ENCODE peak calls at places on chromosomes 4 and X, in five cellular contexts. One of them, this sample, is unnamed.
A peak's percentile ranks its signal among the peaks of the same experiment; 100 is the strongest.

GRCh38 chr4:72449705-72450104 is 119.3 kb downstream of the ADAMTS3 start:
- DNase-seq in neuronal stem cell: no peak
- DNase-seq in astrocyte: peak; percentile 17
- DNase-seq in aorta: no peak
- DNase-seq in breast epithelium: no peak
- DNase-seq in this sample: no peak

GRCh38 chr4:113106076-113106475 is 56.6 kb downstream of the ANK2 start:
- DNase-seq in astrocyte: peak; percentile 23
- DNase-seq in neuronal stem cell: no peak
- DNase-seq in aorta: no peak
- DNase-seq in breast epithelium: no peak
- DNase-seq in this sample: peak; percentile 60

GRCh38 chr4:183337349-183337748 is 15.1 kb upstream of the CLDN24 start:
- DNase-seq in breast epithelium: no peak
- DNase-seq in aorta: no peak
- DNase-seq in neuronal stem cell: no peak
- DNase-seq in astrocyte: no peak
- DNase-seq in this sample: peak; percentile 34

GRCh38 chr4:74175379-74175778 is 17.5 kb downstream of the MTHFD2L start:
- DNase-seq in neuronal stem cell: no peak
- DNase-seq in breast epithelium: no peak
- DNase-seq in astrocyte: no peak
- DNase-seq in aorta: no peak
- DNase-seq in this sample: no peak

GRCh38 chr4:11623726-11624037 is 195.0 kb upstream of the HS3ST1 start:
- DNase-seq in breast epithelium: peak; percentile 47
- DNase-seq in neuronal stem cell: no peak
- DNase-seq in aorta: no peak
- DNase-seq in astrocyte: no peak
- DNase-seq in this sample: no peak

GRCh38 chr4:9977518-9978031 is 43.7 kb downstream of the SLC2A9 start:
- DNase-seq in breast epithelium: no peak
- DNase-seq in neuronal stem cell: no peak
- DNase-seq in aorta: no peak
- DNase-seq in astrocyte: no peak
- DNase-seq in this sample: no peak

GRCh38 chr4:128455076-128455345 is 167.4 kb upstream of the PGRMC2 start:
- DNase-seq in aorta: no peak
- DNase-seq in breast epithelium: no peak
- DNase-seq in astrocyte: no peak
- DNase-seq in neuronal stem cell: no peak
- DNase-seq in this sample: no peak

GRCh38 chr4:152679414-152680281 is at the start of gene TMEM154:
- DNase-seq in aorta: peak; percentile 85
- DNase-seq in neuronal stem cell: peak; percentile 41
- DNase-seq in astrocyte: peak; percentile 81
- DNase-seq in breast epithelium: peak; percentile 61
- DNase-seq in this sample: peak; percentile 78

GRCh38 chr4:144955104-144955503 is 142.9 kb downstream of the ANAPC10 start:
- DNase-seq in neuronal stem cell: no peak
- DNase-seq in breast epithelium: no peak
- DNase-seq in aorta: no peak
- DNase-seq in astrocyte: no peak
- DNase-seq in this sample: no peak

GRCh38 chr4:61799794-61800193 is 599.7 kb downstream of the ADGRL3 start:
- DNase-seq in neuronal stem cell: no peak
- DNase-seq in astrocyte: no peak
- DNase-seq in breast epithelium: no peak
- DNase-seq in aorta: no peak
- DNase-seq in this sample: no peak

GRCh38 chr4:25162566-25162965 is 2.3 kb upstream of the SEPSECS start:
- DNase-seq in aorta: no peak
- DNase-seq in neuronal stem cell: no peak
- DNase-seq in breast epithelium: no peak
- DNase-seq in astrocyte: no peak
- DNase-seq in this sample: no peak

GRCh38 chr4:174604198-174604597 is 81.9 kb upstream of the HPGD start:
- DNase-seq in aorta: no peak
- DNase-seq in neuronal stem cell: no peak
- DNase-seq in breast epithelium: no peak
- DNase-seq in astrocyte: peak; percentile 57
- DNase-seq in this sample: peak; percentile 5

GRCh38 chr4:44538534-44538933 is 89.9 kb upstream of the KCTD8 start:
- DNase-seq in astrocyte: no peak
- DNase-seq in neuronal stem cell: no peak
- DNase-seq in breast epithelium: no peak
- DNase-seq in aorta: no peak
- DNase-seq in this sample: no peak

GRCh38 chr4:110702326-110702725 is 79.4 kb upstream of the PITX2 start:
- DNase-seq in breast epithelium: no peak
- DNase-seq in astrocyte: no peak
- DNase-seq in aorta: no peak
- DNase-seq in neuronal stem cell: no peak
- DNase-seq in this sample: no peak

GRCh38 chr4:54165438-54165837 is 63.7 kb upstream of the PDGFRA start:
- DNase-seq in astrocyte: peak; percentile 97
- DNase-seq in breast epithelium: no peak
- DNase-seq in aorta: no peak
- DNase-seq in neuronal stem cell: no peak
- DNase-seq in this sample: peak; percentile 5

GRCh38 chrX:136572030-136572429 is 40.0 kb downstream of the VGLL1 start:
- DNase-seq in neuronal stem cell: no peak
- DNase-seq in astrocyte: no peak
- DNase-seq in aorta: no peak
- DNase-seq in breast epithelium: no peak
- DNase-seq in this sample: no peak

GRCh38 chrX:38142598-38142997 is 78.1 kb downstream of the SRPX start:
- DNase-seq in neuronal stem cell: no peak
- DNase-seq in astrocyte: peak; percentile 47
- DNase-seq in breast epithelium: no peak
- DNase-seq in aorta: no peak
- DNase-seq in this sample: no peak

GRCh38 chr4:161206528-161207080 is 957.2 kb downstream of the FSTL5 start:
- DNase-seq in aorta: no peak
- DNase-seq in astrocyte: no peak
- DNase-seq in breast epithelium: no peak
- DNase-seq in neuronal stem cell: no peak
- DNase-seq in this sample: no peak

GRCh38 chr4:169854090-169854489 is 96.3 kb upstream of the HPF1 start:
- DNase-seq in neuronal stem cell: no peak
- DNase-seq in aorta: no peak
- DNase-seq in astrocyte: no peak
- DNase-seq in breast epithelium: no peak
- DNase-seq in this sample: no peak

GRCh38 chr4:39655866-39656265 is 17.2 kb upstream of the SMIM14 start:
- DNase-seq in neuronal stem cell: no peak
- DNase-seq in aorta: no peak
- DNase-seq in breast epithelium: no peak
- DNase-seq in astrocyte: no peak
- DNase-seq in this sample: no peak

GRCh38 chr4:157076578-157076947 is 613 bp downstream of the GLRB start:
- DNase-seq in breast epithelium: no peak
- DNase-seq in astrocyte: no peak
- DNase-seq in neuronal stem cell: no peak
- DNase-seq in aorta: no peak
- DNase-seq in this sample: peak; percentile 12

GRCh38 chrX:41010188-41010846 is 74.9 kb upstream of the USP9X start:
- DNase-seq in aorta: peak; percentile 83
- DNase-seq in astrocyte: peak; percentile 89
- DNase-seq in neuronal stem cell: no peak
- DNase-seq in breast epithelium: peak; percentile 70
- DNase-seq in this sample: peak; percentile 75

GRCh38 chrX:46209768-46210167 is 335.5 kb downstream of the ZNF674 start:
- DNase-seq in aorta: no peak
- DNase-seq in neuronal stem cell: no peak
- DNase-seq in astrocyte: peak; percentile 42
- DNase-seq in breast epithelium: no peak
- DNase-seq in this sample: no peak

DNA sequence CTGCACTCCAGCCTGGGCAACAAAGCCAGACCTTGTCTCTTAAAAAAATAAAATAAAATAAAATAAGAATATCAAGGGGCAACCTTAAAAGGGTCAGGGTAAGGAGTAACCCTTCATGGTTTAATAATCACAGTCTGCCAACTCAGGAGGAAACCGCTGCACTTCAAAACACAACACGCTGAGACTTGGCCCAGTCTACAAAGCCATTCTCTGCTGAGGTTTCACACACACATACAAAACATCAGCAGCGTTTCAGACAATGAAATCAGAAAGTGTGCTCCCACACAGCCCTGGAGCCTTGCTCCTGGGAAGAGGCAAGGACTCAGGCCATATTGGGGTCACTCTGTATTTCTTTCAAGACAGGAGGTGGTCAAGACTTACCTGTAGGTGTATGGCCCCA is 18.3 kb downstream of the SCARB2 start:
- DNase-seq in neuronal stem cell: no peak
- DNase-seq in aorta: no peak
- DNase-seq in breast epithelium: no peak
- DNase-seq in astrocyte: peak; percentile 59
- DNase-seq in this sample: no peak
- H3K4me1 ChIP-seq in neuronal stem cell: peaks cover 7% of the 10 kb centered on the region
- H3K4me1 ChIP-seq in aorta: peaks cover 3% of the 10 kb centered on the region
- H3K4me1 ChIP-seq in breast epithelium: peaks cover 24% of the 10 kb centered on the region
- H3K4me1 ChIP-seq in astrocyte: peaks cover 56% of the 10 kb centered on the region
- H3K4me1 ChIP-seq in this sample: peaks cover 15% of the 10 kb centered on the region

GRCh38 chr4:184420881-184421416 is 53.4 kb downstream of the IRF2 start:
- DNase-seq in aorta: no peak
- DNase-seq in astrocyte: no peak
- DNase-seq in neuronal stem cell: no peak
- DNase-seq in breast epithelium: no peak
- DNase-seq in this sample: peak; percentile 41
- H3K4me1 ChIP-seq in aorta: no peaks in the 10 kb centered on the region
- H3K4me1 ChIP-seq in astrocyte: peaks cover 16% of the 10 kb centered on the region
- H3K4me1 ChIP-seq in neuronal stem cell: no peaks in the 10 kb centered on the region
- H3K4me1 ChIP-seq in breast epithelium: no peaks in the 10 kb centered on the region
- H3K4me1 ChIP-seq in this sample: peaks cover 21% of the 10 kb centered on the region

GRCh38 chr4:83852085-83852451 is 316.2 kb downstream of the GPAT3 start:
- DNase-seq in astrocyte: peak; percentile 88
- DNase-seq in neuronal stem cell: no peak
- DNase-seq in aorta: no peak
- DNase-seq in breast epithelium: no peak
- DNase-seq in this sample: no peak
- H3K4me1 ChIP-seq in astrocyte: peaks cover 49% of the 10 kb centered on the region
- H3K4me1 ChIP-seq in neuronal stem cell: peaks cover 6% of the 10 kb centered on the region
- H3K4me1 ChIP-seq in aorta: peaks cover 2% of the 10 kb centered on the region
- H3K4me1 ChIP-seq in breast epithelium: no peaks in the 10 kb centered on the region
- H3K4me1 ChIP-seq in this sample: no peaks in the 10 kb centered on the region

GRCh38 chrX:130649738-130650137 is 248.0 kb downstream of the RBMX2 start:
- DNase-seq in astrocyte: no peak
- DNase-seq in neuronal stem cell: no peak
- DNase-seq in breast epithelium: no peak
- DNase-seq in aorta: no peak
- DNase-seq in this sample: no peak

GRCh38 chrX:130647468-130647867 is 245.7 kb downstream of the RBMX2 start:
- DNase-seq in aorta: no peak
- DNase-seq in astrocyte: no peak
- DNase-seq in breast epithelium: no peak
- DNase-seq in neuronal stem cell: no peak
- DNase-seq in this sample: no peak

GRCh38 chrX:130645955-130646583 is 244.3 kb downstream of the RBMX2 start:
- DNase-seq in aorta: no peak
- DNase-seq in neuronal stem cell: no peak
- DNase-seq in astrocyte: no peak
- DNase-seq in breast epithelium: no peak
- DNase-seq in this sample: no peak
- H3K4me1 ChIP-seq in aorta: no peaks in the 10 kb centered on the region
- H3K4me1 ChIP-seq in neuronal stem cell: no peaks in the 10 kb centered on the region
- H3K4me1 ChIP-seq in astrocyte: no peaks in the 10 kb centered on the region
- H3K4me1 ChIP-seq in breast epithelium: no peaks in the 10 kb centered on the region
- H3K4me1 ChIP-seq in this sample: no peaks in the 10 kb centered on the region

GRCh38 chr4:26323807-26324206 is 3.0 kb downstream of the RBPJ start:
- DNase-seq in astrocyte: peak; percentile 59
- DNase-seq in aorta: no peak
- DNase-seq in neuronal stem cell: no peak
- DNase-seq in breast epithelium: no peak
- DNase-seq in this sample: no peak
- H3K4me1 ChIP-seq in astrocyte: peaks cover 57% of the 10 kb centered on the region
- H3K4me1 ChIP-seq in aorta: no peaks in the 10 kb centered on the region
- H3K4me1 ChIP-seq in neuronal stem cell: no peaks in the 10 kb centered on the region
- H3K4me1 ChIP-seq in breast epithelium: no peaks in the 10 kb centered on the region
- H3K4me1 ChIP-seq in this sample: peaks cover 16% of the 10 kb centered on the region

DNA sequence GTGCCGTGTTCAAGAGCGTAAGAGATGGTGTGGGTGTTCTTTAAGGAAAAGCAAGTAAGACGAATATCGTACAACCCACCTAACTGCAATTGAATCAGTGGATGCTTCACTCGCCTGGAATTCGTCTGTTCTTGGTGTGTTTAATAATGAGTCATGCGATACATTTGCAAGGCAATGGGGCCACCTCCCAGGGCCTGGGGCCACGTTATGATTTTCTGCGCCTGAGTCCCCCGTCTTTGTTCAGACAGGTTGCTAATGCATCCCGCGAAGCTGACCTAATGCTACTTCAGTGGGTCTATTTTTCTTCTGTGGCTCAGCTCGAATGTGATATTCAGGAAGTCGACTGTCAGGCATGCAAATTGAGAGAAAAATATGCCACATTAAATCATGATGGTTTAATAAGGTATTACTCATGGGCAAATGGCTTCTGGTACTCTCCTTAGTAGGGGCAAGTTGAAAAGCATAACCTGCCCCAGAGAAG is 14.3 kb upstream of the MID1 start:
- DNase-seq in breast epithelium: no peak
- DNase-seq in aorta: no peak
- DNase-seq in astrocyte: peak; percentile 95
- DNase-seq in neuronal stem cell: no peak
- DNase-seq in this sample: peak; percentile 43
- H3K4me1 ChIP-seq in breast epithelium: no peaks in the 10 kb centered on the region
- H3K4me1 ChIP-seq in aorta: no peaks in the 10 kb centered on the region
- H3K4me1 ChIP-seq in astrocyte: peaks cover 24% of the 10 kb centered on the region
- H3K4me1 ChIP-seq in neuronal stem cell: no peaks in the 10 kb centered on the region
- H3K4me1 ChIP-seq in this sample: peaks cover 7% of the 10 kb centered on the region

GRCh38 chrX:110268875-110269274 is 49.0 kb downstream of the AMMECR1 start:
- DNase-seq in astrocyte: no peak
- DNase-seq in aorta: no peak
- DNase-seq in breast epithelium: no peak
- DNase-seq in neuronal stem cell: no peak
- DNase-seq in this sample: peak; percentile 1
- H3K4me1 ChIP-seq in astrocyte: no peaks in the 10 kb centered on the region
- H3K4me1 ChIP-seq in aorta: no peaks in the 10 kb centered on the region
- H3K4me1 ChIP-seq in breast epithelium: no peaks in the 10 kb centered on the region
- H3K4me1 ChIP-seq in neuronal stem cell: no peaks in the 10 kb centered on the region
- H3K4me1 ChIP-seq in this sample: no peaks in the 10 kb centered on the region

GRCh38 chr4:2486981-2487380 is 18.1 kb downstream of the RNF4 start:
- DNase-seq in neuronal stem cell: no peak
- DNase-seq in breast epithelium: no peak
- DNase-seq in aorta: peak; percentile 16
- DNase-seq in astrocyte: no peak
- DNase-seq in this sample: no peak

GRCh38 chr4:2483237-2483636 is 14.3 kb downstream of the RNF4 start:
- DNase-seq in neuronal stem cell: no peak
- DNase-seq in astrocyte: no peak
- DNase-seq in breast epithelium: no peak
- DNase-seq in aorta: no peak
- DNase-seq in this sample: no peak

GRCh38 chr4:2484169-2484568 is 15.3 kb downstream of the RNF4 start:
- DNase-seq in breast epithelium: no peak
- DNase-seq in neuronal stem cell: no peak
- DNase-seq in aorta: peak; percentile 5
- DNase-seq in astrocyte: no peak
- DNase-seq in this sample: no peak

GRCh38 chr4:2482693-2483092 is 13.8 kb downstream of the RNF4 start:
- DNase-seq in astrocyte: peak; percentile 55
- DNase-seq in aorta: peak; percentile 51
- DNase-seq in breast epithelium: no peak
- DNase-seq in neuronal stem cell: no peak
- DNase-seq in this sample: peak; percentile 90

GRCh38 chr4:2484993-2485392 is 16.1 kb downstream of the RNF4 start:
- DNase-seq in aorta: peak; percentile 78
- DNase-seq in neuronal stem cell: no peak
- DNase-seq in breast epithelium: peak; percentile 58
- DNase-seq in astrocyte: no peak
- DNase-seq in this sample: peak; percentile 43
- H3K4me1 ChIP-seq in aorta: no peaks in the 10 kb centered on the region
- H3K4me1 ChIP-seq in neuronal stem cell: peaks cover 5% of the 10 kb centered on the region
- H3K4me1 ChIP-seq in breast epithelium: peaks cover 18% of the 10 kb centered on the region
- H3K4me1 ChIP-seq in astrocyte: peaks cover 19% of the 10 kb centered on the region
- H3K4me1 ChIP-seq in this sample: peaks cover 56% of the 10 kb centered on the region

This sample was measured in A673.